ENCODE peak calls at places on chromosomes 13 and 19, in six cellular contexts. E is ovary, D is heart left ventricle, R is psoas muscle, M is uterus, I is heart right ventricle. U is an unnamed sample.

GRCh38 chr19:15048885-15049541 is at the start of gene CASP14:
- DNase-seq in R (no peak), M (no peak), D (no peak), E (no peak), I (no peak), U (no peak)

GRCh38 chr13:97131447-97131846 is 90.7 kb upstream of the MBNL2 start:
- DNase-seq in D (no peak), I (no peak), R (no peak), E (no peak), M (no peak), U (no peak)

GRCh38 chr13:27211771-27212364 is 39.5 kb upstream of the RPL21 start:
- DNase-seq in D (no peak), I (no peak), M (no peak), E (no peak), R (no peak), U (no peak)

GRCh38 chr19:41735071-41735623 is 20.2 kb upstream of the CEACAM6 start:
- DNase-seq in M (no peak), I (no peak), D (no peak), R (no peak), E (no peak), U (no peak)

GRCh38 chr19:17183858-17184271 is 31.3 kb upstream of the USE1 start:
- DNase-seq in M (no peak), E (no peak), I (no peak), R (no peak), D (no peak), U (no peak)

GRCh38 chr13:40379794-40380608 is 286.4 kb downstream of the FOXO1 start:
- DNase-seq in D (no peak), R (no peak), E (no peak), I (no peak), M (no peak), U (no peak)

GRCh38 chr19:39430675-39431593 is 4.8 kb downstream of the RPS16 start:
- DNase-seq in R (no peak), M (no peak), D (no peak), I (peak; percentile 48), E (peak; percentile 27), U (no peak)

GRCh38 chr13:110322828-110323171 is 15.7 kb downstream of the COL4A2 start:
- DNase-seq in M (no peak), D (no peak), I (no peak), E (no peak), R (no peak), U (peak; percentile 40)

GRCh38 chr13:47000166-47000565 is 103.3 kb upstream of the HTR2A start:
- DNase-seq in M (no peak), I (no peak), R (no peak), E (no peak), D (no peak), U (no peak)

GRCh38 chr13:34594507-34594906 is 347.6 kb upstream of the NBEA start:
- DNase-seq in M (no peak), E (no peak), D (no peak), I (no peak), R (no peak), U (no peak)

GRCh38 chr19:5623397-5624153 is 692 bp downstream of the SAFB start:
- DNase-seq in I (peak; percentile 13), E (no peak), R (peak; percentile 39), M (peak; percentile 20), D (no peak), U (no peak)

GRCh38 chr13:72514141-72514540 is 213.3 kb downstream of the MZT1 start:
- DNase-seq in D (no peak), E (no peak), I (no peak), R (no peak), M (no peak), U (no peak)
- H3K27me3 ChIP-seq in D (no peaks in the 10 kb centered on the region), E (no peaks in the 10 kb centered on the region), I (no peaks in the 10 kb centered on the region), R (no peaks in the 10 kb centered on the region), M (no peaks in the 10 kb centered on the region), U (no peaks in the 10 kb centered on the region)

DNA sequence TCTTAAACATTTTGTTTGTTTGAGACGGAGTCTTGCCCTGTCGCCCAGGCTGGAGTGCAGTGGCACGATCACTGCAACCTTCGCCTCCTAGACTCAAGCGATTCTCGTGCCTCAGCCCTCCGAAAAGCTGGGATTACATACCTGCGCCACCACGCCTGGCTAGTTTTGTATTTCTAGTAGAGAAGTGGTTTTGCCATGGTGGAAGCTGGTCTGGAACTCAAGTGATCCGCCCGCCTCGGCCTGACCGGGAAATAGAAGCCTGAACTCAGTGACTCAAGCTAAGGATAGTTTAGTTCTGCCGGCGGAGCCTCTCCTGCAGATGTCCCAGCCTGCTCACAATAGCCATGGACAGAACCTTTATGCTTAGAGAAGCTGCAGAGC is 53.0 kb upstream of the ZNF254 start:
- DNase-seq in M (peak; percentile 19), I (peak; percentile 21), R (peak; percentile 36), D (peak; percentile 32), E (peak; percentile 39), U (peak; percentile 70)
- TF ChIP-seq CTCF in M (no peak), I (peak; percentile 1), R (no peak), D (no peak), E (no peak), U (no peak)

GRCh38 chr19:13619203-13619632 is 112.9 kb upstream of the CACNA1A start:
- DNase-seq in M (no peak), D (no peak), R (no peak), I (no peak), E (no peak), U (no peak)
- H3K27me3 ChIP-seq in M (no peaks in the 10 kb centered on the region), D (peaks cover 13% of the 10 kb centered on the region), R (peaks cover 14% of the 10 kb centered on the region), I (peaks cover 38% of the 10 kb centered on the region), E (no peaks in the 10 kb centered on the region), U (no peaks in the 10 kb centered on the region)

GRCh38 chr19:10473192-10473591 is 30.0 kb downstream of the KEAP1 start:
- DNase-seq in D (no peak), R (no peak), E (no peak), I (no peak), M (no peak), U (no peak)

GRCh38 chr19:10474962-10475451 is 28.1 kb downstream of the KEAP1 start:
- DNase-seq in D (no peak), R (no peak), I (no peak), M (no peak), E (no peak), U (no peak)

GRCh38 chr19:10478476-10478875 is 24.7 kb downstream of the KEAP1 start:
- DNase-seq in M (no peak), I (no peak), E (no peak), R (no peak), D (no peak), U (no peak)

GRCh38 chr19:10478903-10479384 is 24.2 kb downstream of the KEAP1 start:
- DNase-seq in E (peak; percentile 94), M (peak; percentile 95), R (peak; percentile 93), I (peak; percentile 94), D (peak; percentile 93), U (peak; percentile 97)
- TF ChIP-seq CTCF in E (peak; percentile 33), M (peak; percentile 33), R (peak; percentile 78), I (peak; percentile 86), D (peak; percentile 91), U (peak; percentile 89)

GRCh38 chr19:821228-821975 is at the start of gene PLPPR3:
- DNase-seq in E (no peak), R (no peak), D (no peak), M (no peak), I (no peak), U (no peak)
- H3K27me3 ChIP-seq in E (no peaks in the 10 kb centered on the region), R (peaks cover 42% of the 10 kb centered on the region), D (peaks cover 24% of the 10 kb centered on the region), M (peaks cover 5% of the 10 kb centered on the region), I (peaks cover 29% of the 10 kb centered on the region), U (no peaks in the 10 kb centered on the region)

DNA sequence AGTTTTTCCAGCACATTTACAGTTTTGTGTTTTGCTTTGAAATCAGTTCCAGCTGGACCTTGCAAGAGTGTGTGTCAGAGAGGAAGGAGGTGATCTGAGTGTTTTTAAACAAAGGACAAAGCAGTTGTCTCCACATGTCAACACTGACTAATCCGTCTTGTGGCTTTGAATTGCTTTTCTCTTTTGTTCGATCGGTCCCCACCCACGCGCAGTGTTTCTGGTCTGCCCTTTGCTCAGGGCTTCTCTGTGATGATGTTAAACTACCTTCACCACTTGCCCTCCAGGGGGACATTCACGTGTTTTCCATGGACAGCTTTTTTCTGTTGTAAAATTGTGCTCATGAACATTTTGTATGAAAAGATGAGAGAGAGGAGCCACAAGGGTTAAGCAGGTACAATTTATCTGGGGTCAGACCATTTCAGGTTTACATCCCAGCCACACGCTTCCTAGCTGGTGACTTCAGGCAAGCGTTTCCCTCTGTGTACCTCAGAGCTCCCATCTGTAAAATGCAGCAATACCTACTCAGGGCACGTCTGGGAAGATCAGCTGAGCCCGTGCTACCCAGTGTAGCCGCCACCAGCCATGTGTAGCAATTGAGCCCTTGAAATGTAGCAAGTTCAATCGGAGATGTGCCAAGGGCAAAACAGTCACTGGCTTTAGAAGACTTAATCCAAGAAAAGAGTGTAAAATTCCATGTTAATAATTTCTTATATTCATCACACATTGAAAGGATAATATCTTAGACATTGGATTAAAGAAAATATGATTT is 13.5 kb upstream of the PLA2G4C start:
- DNase-seq in R (no peak), M (no peak), I (no peak), D (no peak), E (no peak), U (no peak)
- TF ChIP-seq CTCF in R (no peak), M (no peak), I (no peak), D (no peak), E (no peak), U (no peak)

DNA sequence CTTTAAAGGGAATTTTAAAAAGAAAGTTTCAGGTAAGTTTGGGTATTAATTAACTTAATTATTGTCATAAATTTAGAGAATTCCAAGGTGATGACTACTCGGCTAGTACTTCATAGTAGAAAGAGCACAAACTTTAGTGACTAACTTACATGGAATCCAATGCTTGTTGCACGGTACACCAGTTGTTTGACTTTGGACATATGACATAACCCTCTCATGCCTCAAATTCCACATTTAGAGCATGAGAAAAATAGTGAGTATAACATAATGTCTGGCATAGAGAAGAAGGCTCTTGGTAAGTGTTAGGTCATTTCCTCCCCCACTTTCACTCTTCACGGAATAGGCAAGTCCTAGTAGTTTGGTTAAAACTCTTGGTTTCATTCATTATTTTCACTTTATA is 1249.4 kb upstream of the SLC10A2 start:
- DNase-seq in M (no peak), E (no peak), R (no peak), I (no peak), D (no peak), U (no peak)
- H3K27me3 ChIP-seq in M (no peaks in the 10 kb centered on the region), E (no peaks in the 10 kb centered on the region), R (no peaks in the 10 kb centered on the region), I (no peaks in the 10 kb centered on the region), D (no peaks in the 10 kb centered on the region), U (no peaks in the 10 kb centered on the region)

DNA sequence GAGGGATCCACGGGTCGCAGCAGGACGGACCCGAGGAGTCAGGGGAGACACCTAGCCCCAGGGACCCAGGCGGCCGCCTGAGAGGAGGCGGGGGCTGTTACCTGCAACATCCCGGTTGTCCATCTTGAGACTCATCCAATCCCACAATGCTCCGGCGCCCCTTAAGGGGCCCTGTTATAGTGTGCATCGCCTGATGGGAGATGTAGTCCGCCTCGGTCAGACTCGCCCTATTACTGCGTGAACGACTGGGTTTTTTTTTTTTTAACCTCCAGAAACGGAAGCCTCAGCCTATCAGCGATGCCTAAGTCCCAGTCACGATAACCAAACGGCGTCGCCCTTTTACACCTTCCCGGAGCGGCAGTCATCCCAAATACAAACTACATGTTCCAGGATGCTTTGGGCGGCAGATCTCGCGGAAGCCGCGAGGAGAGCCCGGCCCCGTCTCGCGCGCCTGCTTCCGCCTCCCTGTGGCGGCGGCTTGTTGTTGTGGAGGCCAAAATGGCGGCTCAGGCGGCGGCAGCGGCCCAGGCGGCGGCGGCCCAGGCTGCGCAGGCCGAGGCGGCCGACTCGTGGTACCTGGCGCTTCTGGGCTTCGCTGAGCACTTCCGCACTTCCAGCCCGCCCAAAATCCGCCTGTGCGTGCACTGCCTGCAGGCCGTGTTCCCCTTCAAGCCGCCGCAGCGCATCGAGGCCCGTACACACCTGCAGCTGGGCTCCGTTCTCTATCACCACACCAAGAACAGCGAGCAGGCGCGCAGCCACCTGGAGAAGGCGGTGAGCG is at the start of the genes MAU2 and SUGP1:
- DNase-seq in I (peak; percentile 89), D (peak; percentile 88), R (peak; percentile 88), M (peak; percentile 87), E (peak; percentile 86), U (peak; percentile 89)
- TF ChIP-seq CTCF in I (peak; percentile 49), D (peak; percentile 40), R (peak; percentile 48), M (peak; percentile 50), E (peak; percentile 67), U (no peak)